ENCODE peak calls at places on chromosomes 3 and 15, in ten cellular contexts. R, E, G, D, X, A, Q, M, L and S are unnamed samples.

GRCh38 chr15:70613259-70613658 is 150.1 kb downstream of the UACA start:
- DNase-seq in D (no peak), L (no peak), Q (no peak), X (no peak), A (no peak), R (no peak), G (no peak), M (no peak), E (no peak), S (no peak)

GRCh38 chr15:93382196-93382820 is 293.3 kb upstream of the RGMA start:
- DNase-seq in E (no peak), M (no peak), R (no peak), A (no peak), X (no peak), G (no peak), Q (no peak), L (no peak), D (no peak), S (no peak)

GRCh38 chr3:11749486-11749885 is 97.2 kb downstream of the TAMM41 start:
- DNase-seq in Q (no peak), M (no peak), R (no peak), E (no peak), L (no peak), D (no peak), X (no peak), G (no peak), A (no peak), S (no peak)

GRCh38 chr3:9903238-9903624 is 583 bp downstream of the IL17RE start:
- DNase-seq in R (no peak), D (no peak), A (no peak), M (no peak), Q (no peak), X (no peak), E (no peak), L (no peak), G (no peak), S (no peak)

GRCh38 chr3:156180077-156180476 is 59.7 kb downstream of the KCNAB1 start:
- DNase-seq in M (no peak), Q (no peak), L (no peak), A (no peak), E (no peak), G (no peak), R (no peak), X (no peak), D (no peak), S (no peak)

GRCh38 chr15:68098465-68098864 is 44.4 kb downstream of the PIAS1 start:
- DNase-seq in R (no peak), Q (no peak), E (peak), L (no peak), G (no peak), D (no peak), X (no peak), M (peak), A (no peak), S (no peak)

GRCh38 chr15:74275957-74276356 is 39.8 kb downstream of the CCDC33 start:
- DNase-seq in D (no peak), R (no peak), M (no peak), A (peak), G (no peak), Q (no peak), L (no peak), E (peak), X (no peak), S (no peak)

GRCh38 chr3:132650153-132650552 is 9.5 kb downstream of the ACAD11 start:
- DNase-seq in E (no peak), X (no peak), G (no peak), Q (no peak), L (no peak), D (no peak), R (no peak), A (no peak), M (no peak), S (no peak)

GRCh38 chr3:40718209-40718608 is 193.4 kb downstream of the ZNF621 start:
- DNase-seq in L (no peak), M (no peak), D (no peak), E (peak), A (no peak), G (no peak), Q (no peak), X (no peak), R (no peak), S (no peak)

GRCh38 chr3:41717591-41718093 is 244.3 kb downstream of the ULK4 start:
- DNase-seq in R (no peak), A (no peak), E (no peak), G (no peak), X (no peak), D (no peak), M (no peak), L (no peak), Q (no peak), S (no peak)

GRCh38 chr15:62165029-62165792 is at the start of gene C2CD4B:
- DNase-seq in G (no peak), E (no peak), Q (peak), X (no peak), L (peak), R (peak), M (peak), A (peak), D (no peak), S (no peak)

GRCh38 chr3:99903844-99904243 is 86.2 kb downstream of the CMSS1 start:
- DNase-seq in E (no peak), G (no peak), A (no peak), L (no peak), X (no peak), M (no peak), R (no peak), D (no peak), Q (no peak), S (no peak)